ENCODE peak calls at places on chromosomes 13 and 19, in eight cellular contexts. C is Peyer's patch, H is body of pancreas, F is heart left ventricle, L is esophagus squamous epithelium, I is tibial nerve, O is ovary, U is IMR-90. J is an unnamed sample.

GRCh38 chr13:97116754-97117153 is 105.4 kb upstream of the MBNL2 start:
- DNase-seq in C (no peak), H (no peak), F (no peak), L (no peak), I (no peak), O (peak), U (peak), J (no peak)

GRCh38 chr19:45098521-45099464 is 5.8 kb downstream of the PPP1R37 start:
- DNase-seq in C (no peak), H (peak), F (peak), L (no peak), I (no peak), O (no peak), U (peak), J (no peak)

GRCh38 chr19:38506723-38507550 is 73.4 kb downstream of the RYR1 start:
- DNase-seq in C (peak), H (peak), F (peak), L (peak), I (no peak), O (peak), U (no peak), J (peak)

GRCh38 chr19:50992666-50993035 is 8.8 kb downstream of the KLK8 start:
- DNase-seq in C (no peak), H (no peak), F (no peak), L (no peak), I (no peak), O (no peak), U (no peak), J (no peak)

GRCh38 chr13:31051999-31052398 is 109.7 kb downstream of the HSPH1 start:
- DNase-seq in C (peak), H (no peak), F (no peak), L (no peak), I (no peak), O (no peak), U (peak), J (peak)

GRCh38 chr19:54206831-54207177 is 6.1 kb downstream of the RPS9 start:
- DNase-seq in C (no peak), H (no peak), F (no peak), L (no peak), I (no peak), O (no peak), U (no peak), J (no peak)

GRCh38 chr19:46220038-46220615 is 9.4 kb upstream of the IGFL1 start:
- DNase-seq in C (no peak), H (no peak), F (no peak), L (no peak), I (no peak), O (no peak), U (no peak), J (peak)

GRCh38 chr13:66036024-66036614 is 1194.0 kb downstream of the PCDH9 start:
- DNase-seq in C (no peak), H (no peak), F (no peak), L (no peak), I (no peak), O (no peak), U (peak), J (no peak)

GRCh38 chr19:10338940-10339339 is 484 bp downstream of the ICAM3 start:
- DNase-seq in C (no peak), H (no peak), F (no peak), L (no peak), I (no peak), O (no peak), U (no peak), J (no peak)

GRCh38 chr19:45960595-45961235 is 12.9 kb downstream of the NOVA2 start:
- DNase-seq in C (no peak), H (peak), F (no peak), L (no peak), I (no peak), O (no peak), U (no peak), J (no peak)

GRCh38 chr19:17137417-17137816 is 61.8 kb downstream of the MYO9B start:
- DNase-seq in C (no peak), H (no peak), F (peak), L (no peak), I (no peak), O (no peak), U (no peak), J (no peak)

GRCh38 chr13:44578064-44578394 is 1.9 kb upstream of the TSC22D1 start:
- DNase-seq in C (no peak), H (no peak), F (no peak), L (no peak), I (no peak), O (no peak), U (no peak), J (no peak)

GRCh38 chr13:100244431-100244830 is 155.5 kb downstream of the PCCA start:
- DNase-seq in C (no peak), H (no peak), F (no peak), L (no peak), I (no peak), O (no peak), U (no peak), J (no peak)

GRCh38 chr19:677601-678380 is 1.6 kb downstream of the FSTL3 start:
- DNase-seq in C (no peak), H (peak), F (no peak), L (no peak), I (no peak), O (no peak), U (no peak), J (no peak)

GRCh38 chr13:85283408-85283807 is 515.8 kb downstream of the SLITRK6 start:
- DNase-seq in C (no peak), H (no peak), F (no peak), L (no peak), I (no peak), O (no peak), U (no peak), J (no peak)

GRCh38 chr13:112583592-112584277 is 4.2 kb downstream of the TUBGCP3 start:
- DNase-seq in C (peak), H (no peak), F (peak), L (no peak), I (no peak), O (no peak), U (no peak), J (no peak)

GRCh38 chr13:26517931-26518330 is 39.6 kb upstream of the WASF3 start:
- DNase-seq in C (no peak), H (no peak), F (no peak), L (no peak), I (no peak), O (no peak), U (no peak), J (no peak)

GRCh38 chr19:34181111-34181864 is 9.0 kb downstream of the LSM14A start:
- DNase-seq in C (no peak), H (no peak), F (no peak), L (no peak), I (no peak), O (no peak), U (no peak), J (no peak)

GRCh38 chr13:94568443-94568842 is 27.5 kb downstream of the TGDS start:
- DNase-seq in C (no peak), H (no peak), F (no peak), L (no peak), I (no peak), O (no peak), U (no peak), J (no peak)

GRCh38 chr19:42528354-42529247 is at the start of gene CEACAM1:
- DNase-seq in C (peak), H (peak), F (no peak), L (no peak), I (no peak), O (no peak), U (no peak), J (peak)

GRCh38 chr13:73480784-73481183 is 422.0 kb downstream of the KLF5 start:
- DNase-seq in C (no peak), H (no peak), F (no peak), L (no peak), I (no peak), O (no peak), U (no peak), J (no peak)

GRCh38 chr13:114022309-114022669 is 48.4 kb upstream of the C13orf46 start:
- DNase-seq in C (no peak), H (no peak), F (no peak), L (no peak), I (no peak), O (no peak), U (no peak), J (no peak)

GRCh38 chr13:114022876-114023275 is 49.0 kb upstream of the C13orf46 start:
- DNase-seq in C (no peak), H (no peak), F (peak), L (no peak), I (no peak), O (no peak), U (no peak), J (no peak)

GRCh38 chr13:114024603-114025431 is 50.9 kb upstream of the C13orf46 start:
- DNase-seq in C (peak), H (no peak), F (peak), L (no peak), I (no peak), O (no peak), U (no peak), J (no peak)

GRCh38 chr13:114025432-114026127 is 51.7 kb upstream of the C13orf46 start:
- DNase-seq in C (peak), H (no peak), F (peak), L (no peak), I (no peak), O (peak), U (peak), J (no peak)

DNA sequence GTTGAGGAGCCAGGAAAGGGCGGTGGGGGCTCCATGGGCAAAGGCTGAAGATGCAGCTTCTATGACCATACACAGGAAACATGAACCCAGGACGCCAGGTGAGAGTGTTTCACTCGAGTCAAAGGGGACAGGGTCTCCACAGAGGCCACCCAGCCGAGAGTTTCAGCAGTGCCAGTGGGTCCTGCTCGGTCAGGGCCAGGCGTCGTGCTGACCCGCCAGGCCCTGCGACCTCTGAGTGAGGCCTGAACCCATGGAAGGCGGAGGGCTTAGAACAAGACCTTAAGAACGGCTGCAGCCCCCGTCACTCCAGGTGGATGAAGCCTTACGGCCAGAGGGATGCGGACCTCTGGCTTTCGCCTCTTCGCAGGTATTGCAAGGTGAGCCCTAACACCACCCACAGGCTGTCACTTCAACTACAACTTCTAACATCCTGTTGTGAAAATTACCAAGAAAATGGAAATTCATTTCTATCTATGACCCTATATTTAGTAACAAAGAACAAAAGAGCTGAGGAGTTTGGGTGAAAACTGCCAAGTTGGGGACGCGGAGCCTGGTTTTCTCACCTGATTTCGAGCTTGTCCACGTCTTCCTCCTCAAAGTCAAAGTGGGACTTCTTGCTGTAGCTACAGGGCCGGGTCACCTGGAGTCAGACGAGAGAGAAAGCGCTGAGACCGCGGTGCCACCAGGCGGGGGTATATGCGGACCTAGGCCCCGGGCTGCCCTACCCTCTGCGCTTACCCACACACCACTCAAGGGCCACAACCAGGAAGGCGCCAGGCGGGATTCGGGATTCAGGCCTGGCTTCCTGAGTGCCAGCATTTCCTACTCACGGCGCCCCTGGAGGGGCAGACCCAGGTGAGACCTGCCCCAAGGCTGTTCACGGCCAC is 50.1 kb upstream of the C13orf46 start:
- DNase-seq in C (no peak), H (no peak), F (peak), L (no peak), I (no peak), O (no peak), U (no peak), J (no peak)
- TF ChIP-seq CTCF in C (no peak), H (no peak), F (no peak), L (no peak), I (no peak), O (no peak), U (no peak), J (no peak)

DNA sequence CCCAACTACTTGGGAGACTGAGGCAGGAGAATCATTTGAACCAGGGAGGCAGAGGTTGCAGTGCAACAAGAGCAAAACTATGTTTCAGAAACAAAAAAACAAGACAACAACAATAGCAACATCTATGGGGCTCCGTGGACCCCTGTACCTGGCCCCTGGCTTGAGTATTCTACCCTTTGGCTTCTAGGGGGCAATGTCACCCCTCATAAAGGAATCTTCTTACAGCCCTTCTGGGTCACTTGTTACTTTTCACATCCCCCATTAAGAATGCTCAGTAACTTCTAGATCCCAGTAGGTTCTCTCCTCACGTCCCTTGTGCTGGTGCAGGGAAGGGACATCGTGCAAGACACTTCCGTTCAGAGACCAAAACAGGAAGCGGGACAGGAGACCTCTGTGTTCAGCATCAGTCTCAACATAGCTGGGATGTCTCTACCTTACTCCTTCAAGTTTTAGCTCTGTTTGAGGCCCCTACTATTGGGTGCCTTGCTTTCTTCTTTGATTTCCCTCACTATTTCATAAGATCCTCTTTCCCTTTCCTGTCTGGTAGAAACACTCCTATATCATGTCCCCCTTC is 218.2 kb upstream of the ARGLU1 start:
- DNase-seq in C (no peak), H (no peak), F (no peak), L (no peak), I (no peak), O (no peak), U (no peak), J (no peak)
- TF ChIP-seq POLR2A in C (no peak), H (no peak), F (no peak), L (no peak), I (no peak), O (no peak), U (no peak), J (no peak)

GRCh38 chr19:3496392-3497273 is 3.8 kb downstream of the DOHH start:
- DNase-seq in C (no peak), H (no peak), F (no peak), L (no peak), I (no peak), O (no peak), U (no peak), J (no peak)
- H3K4me3 ChIP-seq in C (no peak), H (no peak), F (no peak), L (no peak), I (no peak), O (no peak), U (no peak), J (no peak)

GRCh38 chr13:80921971-80922370 is 581.0 kb upstream of the SPRY2 start:
- DNase-seq in C (no peak), H (no peak), F (no peak), L (no peak), I (no peak), O (no peak), U (no peak), J (no peak)

GRCh38 chr13:80921556-80921955 is 580.6 kb upstream of the SPRY2 start:
- DNase-seq in C (no peak), H (no peak), F (no peak), L (no peak), I (no peak), O (no peak), U (no peak), J (no peak)

GRCh38 chr13:80928241-80928640 is 587.3 kb upstream of the SPRY2 start:
- DNase-seq in C (no peak), H (no peak), F (no peak), L (no peak), I (no peak), O (no peak), U (no peak), J (no peak)

GRCh38 chr13:80924596-80924995 is 583.7 kb upstream of the SPRY2 start:
- DNase-seq in C (no peak), H (no peak), F (no peak), L (no peak), I (no peak), O (no peak), U (no peak), J (no peak)

DNA sequence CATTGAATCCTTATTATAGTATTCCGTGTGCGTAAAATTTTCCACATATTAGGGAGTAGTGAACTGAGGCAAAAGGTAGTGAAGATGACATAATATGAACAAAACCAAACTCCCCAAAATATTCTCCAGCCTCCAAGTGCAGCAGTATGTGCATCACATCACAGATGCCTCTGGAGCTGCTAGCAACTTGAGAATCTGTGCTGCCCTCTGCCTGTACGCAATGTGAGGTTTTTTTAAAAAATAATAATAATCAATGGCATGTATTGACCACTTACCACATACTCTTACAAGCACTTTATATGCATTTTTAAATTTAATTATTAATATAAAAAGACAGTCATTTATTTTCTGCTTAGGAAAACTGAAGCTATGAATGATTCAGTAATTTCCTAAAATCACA is 583.0 kb upstream of the SPRY2 start:
- DNase-seq in C (no peak), H (no peak), F (no peak), L (no peak), I (no peak), O (no peak), U (no peak), J (no peak)
- TF ChIP-seq CTCF in C (no peak), H (no peak), F (peak), L (no peak), I (no peak), O (no peak), U (no peak), J (no peak)